ENCODE peak calls at places on chromosomes 16 and 17, in four cellular contexts. H, I, Y and W are unnamed samples.

GRCh38 chr17:31254654-31255053 is 42.4 kb downstream of the OMG start:
- DNase-seq in H (no peak), I (no peak), Y (no peak), W (no peak)

GRCh38 chr16:73150790-73151189 is 102.9 kb upstream of the ZFHX3 start:
- DNase-seq in H (no peak), I (no peak), Y (no peak), W (no peak)

GRCh38 chr16:84499638-84500037 is 4.8 kb downstream of the MEAK7 start:
- DNase-seq in H (no peak), I (peak; percentile 39), Y (no peak), W (no peak)

GRCh38 chr16:30728904-30729672 is 19.1 kb upstream of the PHKG2 start:
- DNase-seq in H (no peak), I (peak; percentile 64), Y (no peak), W (peak; percentile 27)

GRCh38 chr17:77451894-77452852 is 311.4 kb downstream of the SEC14L1 start:
- DNase-seq in H (peak; percentile 89), I (peak; percentile 84), Y (no peak), W (peak; percentile 76)

GRCh38 chr16:25010542-25010941 is 4.6 kb downstream of the ARHGAP17 start:
- DNase-seq in H (no peak), I (no peak), Y (no peak), W (no peak)

GRCh38 chr17:30921544-30922196 is at the start of gene ADAP2:
- DNase-seq in H (peak; percentile 41), I (peak; percentile 68), Y (no peak), W (peak; percentile 68)

GRCh38 chr17:48198950-48199541 is 91.5 kb downstream of the SNX11 start:
- DNase-seq in H (no peak), I (no peak), Y (no peak), W (no peak)

GRCh38 chr17:19656336-19656735 is 7.8 kb downstream of the ALDH3A2 start:
- DNase-seq in H (no peak), I (no peak), Y (no peak), W (no peak)

GRCh38 chr17:11935734-11936406 is 61.4 kb downstream of the ZNF18 start:
- DNase-seq in H (peak; percentile 40), I (no peak), Y (no peak), W (peak; percentile 24)

GRCh38 chr16:16144416-16144815 is 78.9 kb downstream of the ABCC6 start:
- DNase-seq in H (peak; percentile 19), I (no peak), Y (no peak), W (no peak)

GRCh38 chr17:83079340-83079747 is at the start of gene METRNL:
- DNase-seq in H (peak; percentile 90), I (peak; percentile 89), Y (peak; percentile 46), W (peak; percentile 80)

GRCh38 chr17:43791589-43791988 is 11.4 kb downstream of the CFAP97D1 start:
- DNase-seq in H (peak; percentile 51), I (no peak), Y (peak; percentile 24), W (no peak)

GRCh38 chr16:46976550-46976949 is 3.1 kb upstream of the DNAJA2 start:
- DNase-seq in H (no peak), I (no peak), Y (no peak), W (no peak)

GRCh38 chr16:68732068-68732680 is 4.9 kb upstream of the CDH1 start:
- DNase-seq in H (no peak), I (no peak), Y (no peak), W (no peak)

GRCh38 chr16:57231821-57232350 is 13.2 kb upstream of the ARL2BP start:
- DNase-seq in H (no peak), I (no peak), Y (no peak), W (no peak)

GRCh38 chr16:17518441-17518840 is 47.7 kb upstream of the XYLT1 start:
- DNase-seq in H (peak; percentile 72), I (no peak), Y (no peak), W (no peak)

GRCh38 chr17:15510361-15510760 is 42.9 kb upstream of the CDRT4 start:
- DNase-seq in H (peak; percentile 88), I (no peak), Y (no peak), W (no peak)

GRCh38 chr17:81911969-81912368 is 770 bp upstream of the PCYT2 start:
- DNase-seq in H (no peak), I (no peak), Y (no peak), W (no peak)

GRCh38 chr16:71474864-71475263 is 12.8 kb upstream of the ZNF23 start:
- DNase-seq in H (peak; percentile 94), I (no peak), Y (no peak), W (no peak)

DNA sequence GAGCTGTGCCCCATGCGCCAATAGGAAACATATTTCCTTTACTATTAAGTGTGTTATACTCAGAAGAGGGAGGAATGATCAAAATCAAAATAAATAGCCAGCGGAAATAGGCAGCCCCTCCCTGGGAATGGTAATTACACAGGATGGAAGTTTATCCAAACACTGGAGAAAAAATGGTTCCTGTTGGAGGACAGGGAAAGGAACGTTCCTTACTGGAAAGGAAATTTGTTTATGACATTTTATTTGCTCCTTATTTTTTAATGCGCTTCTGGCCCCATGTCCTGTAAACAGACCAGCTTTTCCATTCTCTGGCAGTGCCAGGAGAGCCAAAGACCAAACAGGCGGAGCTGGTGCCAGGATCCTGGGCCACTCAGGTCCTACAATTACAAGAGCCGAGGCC is 273.7 kb downstream of the SOX9 start:
- DNase-seq in H (no peak), I (no peak), Y (no peak), W (no peak)
- H3K4me1 ChIP-seq in H (peaks cover 50% of the 10 kb centered on the region), I (no peaks in the 10 kb centered on the region), Y (no peaks in the 10 kb centered on the region), W (no peaks in the 10 kb centered on the region)

GRCh38 chr17:52751051-52751450 is 592.5 kb upstream of the CA10 start:
- DNase-seq in H (no peak), I (no peak), Y (no peak), W (no peak)
- H3K9me3 ChIP-seq in H (no peaks in the 10 kb centered on the region), I (no peaks in the 10 kb centered on the region), Y (no peaks in the 10 kb centered on the region), W (no peaks in the 10 kb centered on the region)

GRCh38 chr17:74825003-74825627 is 34.6 kb downstream of the GRIN2C start:
- DNase-seq in H (no peak), I (no peak), Y (no peak), W (no peak)
- H3K4me1 ChIP-seq in H (no peaks in the 10 kb centered on the region), I (no peaks in the 10 kb centered on the region), Y (no peaks in the 10 kb centered on the region), W (peaks cover 13% of the 10 kb centered on the region)

DNA sequence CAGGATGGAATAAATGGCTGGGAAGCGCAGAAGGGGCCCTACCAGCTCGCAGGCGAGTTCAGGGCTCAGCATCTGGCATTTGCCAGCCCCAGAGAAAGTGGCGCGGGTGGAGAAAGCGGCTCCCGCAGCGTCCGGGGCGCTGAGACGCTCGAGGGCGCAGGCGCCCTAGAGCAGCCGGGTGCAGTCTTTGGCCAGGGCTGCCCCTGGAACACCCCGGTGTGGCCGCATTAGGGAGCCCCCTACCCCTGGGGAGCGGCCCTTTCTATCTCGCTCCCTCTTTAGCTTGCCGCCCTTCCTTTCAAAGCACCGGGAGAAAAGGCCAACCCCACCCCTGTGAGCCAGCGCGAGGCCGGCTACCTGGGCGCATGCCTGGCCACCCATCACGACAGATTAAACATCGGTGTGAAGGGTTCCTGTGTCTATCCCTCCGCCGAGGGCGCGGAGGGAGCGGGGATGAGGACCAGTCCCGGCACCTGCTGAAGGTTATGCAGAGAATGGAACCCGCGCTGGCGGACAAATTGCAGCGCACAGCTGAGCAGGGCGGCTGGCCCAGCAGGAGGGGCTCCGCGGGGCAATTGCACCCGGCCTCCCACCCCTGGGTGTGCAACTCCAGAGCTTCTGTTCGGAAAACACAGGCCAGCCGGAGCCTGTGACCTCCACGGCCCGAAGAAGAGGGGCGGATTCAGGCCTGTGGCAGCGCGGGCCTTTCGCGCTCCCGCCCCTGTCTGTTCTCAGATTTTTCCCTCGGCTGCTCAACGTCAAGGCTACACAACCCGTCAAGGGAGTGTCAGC is 15.6 kb upstream of the FOXF1 start:
- DNase-seq in H (no peak), I (no peak), Y (no peak), W (no peak)
- H3K9me3 ChIP-seq in H (no peaks in the 10 kb centered on the region), I (no peaks in the 10 kb centered on the region), Y (no peaks in the 10 kb centered on the region), W (peaks cover under 1% of the 10 kb centered on the region)

DNA sequence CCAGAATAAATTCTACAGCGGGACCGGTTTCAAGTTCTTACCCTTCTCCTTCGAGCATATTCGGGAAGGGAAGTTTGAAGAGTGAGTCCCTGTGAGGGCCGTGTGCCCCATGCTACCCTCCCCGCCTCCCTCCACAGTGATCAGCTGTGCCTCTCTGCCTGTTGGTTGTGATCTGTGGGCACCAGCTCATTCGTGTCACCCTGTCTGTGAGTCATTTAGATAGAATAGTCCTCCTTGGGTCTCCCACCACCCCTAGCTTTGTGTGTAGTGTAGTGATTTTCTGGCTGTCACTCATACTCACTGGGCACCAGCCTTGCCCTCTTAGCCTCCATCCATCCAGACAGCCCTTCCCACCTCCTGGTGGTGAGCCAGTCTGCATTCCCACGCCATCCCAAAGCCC is 15.0 kb upstream of the NAGLU start:
- DNase-seq in H (peak; percentile 47), I (no peak), Y (no peak), W (no peak)
- H3K4me1 ChIP-seq in H (peaks cover 76% of the 10 kb centered on the region), I (peaks cover 84% of the 10 kb centered on the region), Y (peaks cover 7% of the 10 kb centered on the region), W (peaks cover 90% of the 10 kb centered on the region)

GRCh38 chr16:35310999-35311398 is 1851.6 kb downstream of the TP53TG3F start:
- DNase-seq in H (no peak), I (no peak), Y (no peak), W (no peak)
- H3K9me3 ChIP-seq in H (no peaks in the 10 kb centered on the region), I (no peaks in the 10 kb centered on the region), Y (no peaks in the 10 kb centered on the region), W (no peaks in the 10 kb centered on the region)

GRCh38 chr16:2044541-2044940 is 3.1 kb downstream of the NTHL1 start:
- DNase-seq in H (no peak), I (no peak), Y (no peak), W (no peak)
- H3K4me1 ChIP-seq in H (peaks cover 3% of the 10 kb centered on the region), I (peaks cover 37% of the 10 kb centered on the region), Y (peaks cover 24% of the 10 kb centered on the region), W (peaks cover 96% of the 10 kb centered on the region)

DNA sequence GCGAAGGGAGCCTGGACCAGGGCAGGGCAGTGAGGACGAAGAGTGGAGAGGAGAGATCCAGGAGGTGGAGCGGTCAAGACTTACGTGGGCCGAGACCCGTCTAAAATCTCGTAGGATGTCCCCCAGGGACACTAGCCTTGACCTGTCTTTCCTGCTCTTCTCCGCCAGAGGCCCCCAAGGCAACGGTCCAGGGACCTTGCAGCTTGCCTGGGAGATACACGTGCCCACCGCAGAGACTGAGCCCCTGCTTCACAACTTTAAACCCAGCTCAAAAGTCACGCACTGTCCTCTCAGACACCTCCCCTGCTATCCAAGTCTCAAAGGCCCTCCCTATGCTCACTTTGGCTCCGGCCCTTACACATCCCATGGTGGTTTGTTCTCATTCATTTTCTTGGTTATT is 9.4 kb downstream of the TIGD7 start:
- DNase-seq in H (no peak), I (no peak), Y (no peak), W (no peak)
- H3K9me3 ChIP-seq in H (no peaks in the 10 kb centered on the region), I (peaks cover 98% of the 10 kb centered on the region), Y (no peaks in the 10 kb centered on the region), W (peaks cover 100% of the 10 kb centered on the region)

DNA sequence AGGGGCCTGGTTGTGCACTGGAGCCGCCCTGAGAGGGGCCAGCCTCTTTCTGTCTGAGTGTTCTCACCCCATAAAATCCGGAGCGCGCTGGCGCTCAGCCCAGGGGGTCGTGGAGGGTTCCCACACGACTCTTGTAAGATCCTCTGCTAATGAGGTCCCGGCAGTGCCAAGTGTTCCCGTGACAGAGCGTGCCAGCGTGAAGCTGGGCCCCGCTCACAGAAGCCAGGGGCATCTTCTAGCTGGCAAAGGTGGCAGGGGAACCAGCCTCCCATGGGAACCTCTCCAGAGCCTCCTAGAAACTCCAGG is 91.4 kb upstream of the GSE1 start:
- DNase-seq in H (no peak), I (no peak), Y (no peak), W (no peak)
- H3K4me1 ChIP-seq in H (no peaks in the 10 kb centered on the region), I (peaks cover 25% of the 10 kb centered on the region), Y (no peaks in the 10 kb centered on the region), W (peaks cover 31% of the 10 kb centered on the region)